ENCODE peak calls at places on chromosomes 13 and 19, in seven cellular contexts. One of them, this sample, is unnamed.
A peak's percentile ranks its signal among the peaks of the same experiment; 100 is the strongest.

GRCh38 chr13:74206061-74206561 is 71.9 kb upstream of the KLF12 start:
- DNase-seq in epithelial cell of esophagus: peak; percentile 21
- DNase-seq in AG04449: peak; percentile 83
- DNase-seq in activated B cell treated with CpG ODN at 0.5 μM for 24 hours: no peak
- DNase-seq in fibroblast of mammary gland: peak; percentile 75
- DNase-seq in AG09319: peak; percentile 46
- DNase-seq in body of pancreas: no peak
- DNase-seq in this sample: no peak

GRCh38 chr13:59409651-59410200 is 754.0 kb downstream of the DIAPH3 start:
- DNase-seq in epithelial cell of esophagus: no peak
- DNase-seq in AG04449: no peak
- DNase-seq in activated B cell treated with CpG ODN at 0.5 μM for 24 hours: no peak
- DNase-seq in fibroblast of mammary gland: no peak
- DNase-seq in AG09319: no peak
- DNase-seq in body of pancreas: no peak
- DNase-seq in this sample: no peak

GRCh38 chr19:31353826-31354225 is 4.6 kb upstream of the TSHZ3 start:
- DNase-seq in epithelial cell of esophagus: no peak
- DNase-seq in AG04449: no peak
- DNase-seq in activated B cell treated with CpG ODN at 0.5 μM for 24 hours: no peak
- DNase-seq in fibroblast of mammary gland: no peak
- DNase-seq in AG09319: no peak
- DNase-seq in body of pancreas: peak; percentile 53
- DNase-seq in this sample: no peak

GRCh38 chr19:45816236-45817009 is 1.3 kb upstream of the RSPH6A start:
- DNase-seq in epithelial cell of esophagus: no peak
- DNase-seq in AG04449: no peak
- DNase-seq in activated B cell treated with CpG ODN at 0.5 μM for 24 hours: no peak
- DNase-seq in fibroblast of mammary gland: no peak
- DNase-seq in AG09319: no peak
- DNase-seq in body of pancreas: no peak
- DNase-seq in this sample: no peak

GRCh38 chr13:77022341-77022740 is 4.6 kb downstream of the FBXL3 start:
- DNase-seq in epithelial cell of esophagus: peak; percentile 24
- DNase-seq in AG04449: no peak
- DNase-seq in activated B cell treated with CpG ODN at 0.5 μM for 24 hours: no peak
- DNase-seq in fibroblast of mammary gland: peak; percentile 56
- DNase-seq in AG09319: no peak
- DNase-seq in body of pancreas: no peak
- DNase-seq in this sample: no peak

GRCh38 chr19:51002542-51003311 is 1.3 kb upstream of the KLK8 start:
- DNase-seq in epithelial cell of esophagus: peak; percentile 16
- DNase-seq in AG04449: no peak
- DNase-seq in activated B cell treated with CpG ODN at 0.5 μM for 24 hours: no peak
- DNase-seq in fibroblast of mammary gland: peak; percentile 47
- DNase-seq in AG09319: no peak
- DNase-seq in body of pancreas: peak; percentile 20
- DNase-seq in this sample: no peak

GRCh38 chr13:59722580-59722900 is 441.2 kb downstream of the DIAPH3 start:
- DNase-seq in epithelial cell of esophagus: no peak
- DNase-seq in AG04449: no peak
- DNase-seq in activated B cell treated with CpG ODN at 0.5 μM for 24 hours: no peak
- DNase-seq in fibroblast of mammary gland: no peak
- DNase-seq in AG09319: no peak
- DNase-seq in body of pancreas: no peak
- DNase-seq in this sample: no peak

GRCh38 chr13:74070513-74070912 is 63.7 kb downstream of the KLF12 start:
- DNase-seq in epithelial cell of esophagus: no peak
- DNase-seq in AG04449: no peak
- DNase-seq in activated B cell treated with CpG ODN at 0.5 μM for 24 hours: no peak
- DNase-seq in fibroblast of mammary gland: no peak
- DNase-seq in AG09319: no peak
- DNase-seq in body of pancreas: no peak
- DNase-seq in this sample: no peak

GRCh38 chr19:49681830-49682229 is 4.8 kb downstream of the PRMT1 start:
- DNase-seq in epithelial cell of esophagus: no peak
- DNase-seq in AG04449: no peak
- DNase-seq in activated B cell treated with CpG ODN at 0.5 μM for 24 hours: no peak
- DNase-seq in fibroblast of mammary gland: no peak
- DNase-seq in AG09319: no peak
- DNase-seq in body of pancreas: no peak
- DNase-seq in this sample: no peak

GRCh38 chr13:94417294-94417693 is 62.2 kb downstream of the DCT start:
- DNase-seq in epithelial cell of esophagus: no peak
- DNase-seq in AG04449: no peak
- DNase-seq in activated B cell treated with CpG ODN at 0.5 μM for 24 hours: no peak
- DNase-seq in fibroblast of mammary gland: no peak
- DNase-seq in AG09319: no peak
- DNase-seq in body of pancreas: no peak
- DNase-seq in this sample: no peak

GRCh38 chr13:94419304-94419943 is 60.1 kb downstream of the DCT start:
- DNase-seq in epithelial cell of esophagus: peak; percentile 67
- DNase-seq in AG04449: no peak
- DNase-seq in activated B cell treated with CpG ODN at 0.5 μM for 24 hours: no peak
- DNase-seq in fibroblast of mammary gland: peak; percentile 95
- DNase-seq in AG09319: no peak
- DNase-seq in body of pancreas: no peak
- DNase-seq in this sample: no peak

GRCh38 chr13:94415484-94415883 is 64.0 kb downstream of the DCT start:
- DNase-seq in epithelial cell of esophagus: no peak
- DNase-seq in AG04449: no peak
- DNase-seq in activated B cell treated with CpG ODN at 0.5 μM for 24 hours: no peak
- DNase-seq in fibroblast of mammary gland: no peak
- DNase-seq in AG09319: no peak
- DNase-seq in body of pancreas: no peak
- DNase-seq in this sample: no peak

GRCh38 chr13:94414141-94414540 is 65.3 kb downstream of the DCT start:
- DNase-seq in epithelial cell of esophagus: no peak
- DNase-seq in AG04449: no peak
- DNase-seq in activated B cell treated with CpG ODN at 0.5 μM for 24 hours: no peak
- DNase-seq in fibroblast of mammary gland: no peak
- DNase-seq in AG09319: no peak
- DNase-seq in body of pancreas: no peak
- DNase-seq in this sample: no peak

GRCh38 chr13:94416454-94417080 is 62.9 kb downstream of the DCT start:
- DNase-seq in epithelial cell of esophagus: peak; percentile 59
- DNase-seq in AG04449: no peak
- DNase-seq in activated B cell treated with CpG ODN at 0.5 μM for 24 hours: no peak
- DNase-seq in fibroblast of mammary gland: peak; percentile 52
- DNase-seq in AG09319: no peak
- DNase-seq in body of pancreas: no peak
- DNase-seq in this sample: no peak
- TF ChIP-seq CTCF in epithelial cell of esophagus: peak; percentile 67
- TF ChIP-seq CTCF in AG04449: peak; percentile 49
- TF ChIP-seq CTCF in activated B cell treated with CpG ODN at 0.5 μM for 24 hours: no peak
- TF ChIP-seq CTCF in fibroblast of mammary gland: peak; percentile 64
- TF ChIP-seq CTCF in AG09319: peak; percentile 48
- TF ChIP-seq CTCF in body of pancreas: peak; percentile 16
- TF ChIP-seq CTCF in this sample: no peak

DNA sequence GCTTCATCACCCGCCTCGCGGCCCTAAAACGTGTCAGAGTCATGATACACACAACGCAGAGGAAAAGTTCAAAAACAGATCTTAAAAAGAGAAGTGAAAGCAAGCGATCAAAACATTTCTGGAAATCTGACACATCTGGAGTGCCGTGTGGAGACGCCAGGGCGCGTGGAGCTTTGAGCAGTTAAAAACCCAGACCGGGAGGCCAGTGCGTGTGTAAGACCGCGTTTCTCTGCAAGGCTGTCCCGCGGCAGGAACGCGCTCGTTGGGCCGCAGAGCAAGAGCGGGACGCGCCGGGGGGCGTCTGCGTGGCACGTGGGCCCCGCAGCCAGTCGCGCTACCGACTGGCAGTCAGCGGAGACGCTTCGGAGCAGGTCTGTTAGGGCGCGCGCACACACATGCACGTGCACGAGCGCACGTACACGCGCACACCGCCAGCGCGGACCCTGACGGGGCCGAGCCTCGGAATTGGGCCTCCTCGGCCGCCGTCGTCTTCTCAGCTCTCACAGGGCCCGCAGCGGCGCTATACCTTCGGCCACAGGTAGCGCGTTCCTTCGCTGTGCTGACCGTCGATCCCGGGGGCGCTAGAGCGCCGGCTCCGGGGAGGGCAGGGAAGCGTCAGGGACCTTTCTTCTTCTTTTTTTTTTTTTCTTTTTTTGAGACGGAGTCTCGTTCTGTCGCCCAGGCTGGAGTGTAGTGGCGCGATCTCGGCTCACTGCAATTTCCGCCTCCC is 35.8 kb downstream of the RNF6 start:
- DNase-seq in epithelial cell of esophagus: peak; percentile 96
- DNase-seq in AG04449: peak; percentile 49
- DNase-seq in activated B cell treated with CpG ODN at 0.5 μM for 24 hours: peak; percentile 94
- DNase-seq in fibroblast of mammary gland: peak; percentile 86
- DNase-seq in AG09319: peak; percentile 66
- DNase-seq in body of pancreas: peak; percentile 92
- DNase-seq in this sample: peak; percentile 91
- TF ChIP-seq CTCF in epithelial cell of esophagus: peak; percentile 48
- TF ChIP-seq CTCF in AG04449: peak; percentile 49
- TF ChIP-seq CTCF in activated B cell treated with CpG ODN at 0.5 μM for 24 hours: no peak
- TF ChIP-seq CTCF in fibroblast of mammary gland: peak; percentile 25
- TF ChIP-seq CTCF in AG09319: peak; percentile 30
- TF ChIP-seq CTCF in body of pancreas: peak; percentile 98
- TF ChIP-seq CTCF in this sample: peak; percentile 24

GRCh38 chr13:94114166-94114565 is 365.3 kb downstream of the DCT start:
- DNase-seq in epithelial cell of esophagus: no peak
- DNase-seq in AG04449: no peak
- DNase-seq in activated B cell treated with CpG ODN at 0.5 μM for 24 hours: no peak
- DNase-seq in fibroblast of mammary gland: no peak
- DNase-seq in AG09319: no peak
- DNase-seq in body of pancreas: no peak
- DNase-seq in this sample: no peak

GRCh38 chr13:94112227-94112626 is 367.3 kb downstream of the DCT start:
- DNase-seq in epithelial cell of esophagus: peak; percentile 50
- DNase-seq in AG04449: peak; percentile 87
- DNase-seq in activated B cell treated with CpG ODN at 0.5 μM for 24 hours: no peak
- DNase-seq in fibroblast of mammary gland: peak; percentile 97
- DNase-seq in AG09319: peak; percentile 77
- DNase-seq in body of pancreas: peak; percentile 34
- DNase-seq in this sample: no peak

GRCh38 chr13:94115054-94115453 is 364.4 kb downstream of the DCT start:
- DNase-seq in epithelial cell of esophagus: no peak
- DNase-seq in AG04449: no peak
- DNase-seq in activated B cell treated with CpG ODN at 0.5 μM for 24 hours: no peak
- DNase-seq in fibroblast of mammary gland: no peak
- DNase-seq in AG09319: no peak
- DNase-seq in body of pancreas: no peak
- DNase-seq in this sample: no peak

GRCh38 chr13:94110011-94110410 is 369.5 kb downstream of the DCT start:
- DNase-seq in epithelial cell of esophagus: no peak
- DNase-seq in AG04449: no peak
- DNase-seq in activated B cell treated with CpG ODN at 0.5 μM for 24 hours: no peak
- DNase-seq in fibroblast of mammary gland: peak; percentile 56
- DNase-seq in AG09319: no peak
- DNase-seq in body of pancreas: no peak
- DNase-seq in this sample: no peak

DNA sequence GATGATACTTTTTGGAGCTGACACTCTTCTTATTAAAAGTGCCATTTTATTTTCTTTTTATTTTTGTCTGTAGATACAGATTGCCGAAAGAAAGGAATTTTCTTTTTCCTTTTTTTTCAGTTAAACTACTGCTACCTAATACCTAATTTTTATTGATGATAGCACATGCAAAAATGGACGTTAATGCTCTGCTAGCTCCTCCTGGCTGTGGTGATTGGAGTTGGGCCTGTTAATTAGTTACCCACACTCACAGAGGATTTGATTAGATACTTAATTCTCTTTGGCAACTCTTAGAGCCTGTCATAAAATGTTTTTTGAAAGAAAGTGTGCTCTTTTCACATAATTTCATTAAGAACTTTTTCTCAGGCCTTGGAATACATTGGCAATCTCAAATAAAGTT is 366.8 kb downstream of the DCT start:
- DNase-seq in epithelial cell of esophagus: no peak
- DNase-seq in AG04449: no peak
- DNase-seq in activated B cell treated with CpG ODN at 0.5 μM for 24 hours: no peak
- DNase-seq in fibroblast of mammary gland: peak; percentile 42
- DNase-seq in AG09319: no peak
- DNase-seq in body of pancreas: no peak
- DNase-seq in this sample: no peak
- TF ChIP-seq CTCF in epithelial cell of esophagus: no peak
- TF ChIP-seq CTCF in AG04449: no peak
- TF ChIP-seq CTCF in activated B cell treated with CpG ODN at 0.5 μM for 24 hours: no peak
- TF ChIP-seq CTCF in fibroblast of mammary gland: peak; percentile 61
- TF ChIP-seq CTCF in AG09319: no peak
- TF ChIP-seq CTCF in body of pancreas: no peak
- TF ChIP-seq CTCF in this sample: no peak

GRCh38 chr19:13209797-13210775 is 59.9 kb downstream of the IER2 start:
- DNase-seq in epithelial cell of esophagus: no peak
- DNase-seq in AG04449: no peak
- DNase-seq in activated B cell treated with CpG ODN at 0.5 μM for 24 hours: peak; percentile 16
- DNase-seq in fibroblast of mammary gland: no peak
- DNase-seq in AG09319: no peak
- DNase-seq in body of pancreas: no peak
- DNase-seq in this sample: no peak

GRCh38 chr19:13210941-13211340 is 60.7 kb downstream of the IER2 start:
- DNase-seq in epithelial cell of esophagus: no peak
- DNase-seq in AG04449: no peak
- DNase-seq in activated B cell treated with CpG ODN at 0.5 μM for 24 hours: peak; percentile 16
- DNase-seq in fibroblast of mammary gland: no peak
- DNase-seq in AG09319: no peak
- DNase-seq in body of pancreas: no peak
- DNase-seq in this sample: no peak

GRCh38 chr19:13211426-13212308 is 61.5 kb downstream of the IER2 start:
- DNase-seq in epithelial cell of esophagus: no peak
- DNase-seq in AG04449: no peak
- DNase-seq in activated B cell treated with CpG ODN at 0.5 μM for 24 hours: no peak
- DNase-seq in fibroblast of mammary gland: no peak
- DNase-seq in AG09319: no peak
- DNase-seq in body of pancreas: no peak
- DNase-seq in this sample: no peak

GRCh38 chr19:13214036-13214730 is 64.0 kb downstream of the IER2 start:
- DNase-seq in epithelial cell of esophagus: no peak
- DNase-seq in AG04449: no peak
- DNase-seq in activated B cell treated with CpG ODN at 0.5 μM for 24 hours: no peak
- DNase-seq in fibroblast of mammary gland: no peak
- DNase-seq in AG09319: no peak
- DNase-seq in body of pancreas: no peak
- DNase-seq in this sample: no peak

GRCh38 chr19:13212759-13213330 is 62.6 kb downstream of the IER2 start:
- DNase-seq in epithelial cell of esophagus: peak; percentile 66
- DNase-seq in AG04449: no peak
- DNase-seq in activated B cell treated with CpG ODN at 0.5 μM for 24 hours: peak; percentile 60
- DNase-seq in fibroblast of mammary gland: peak; percentile 63
- DNase-seq in AG09319: no peak
- DNase-seq in body of pancreas: peak; percentile 63
- DNase-seq in this sample: peak; percentile 59
- TF ChIP-seq CTCF in epithelial cell of esophagus: peak; percentile 61
- TF ChIP-seq CTCF in AG04449: peak; percentile 59
- TF ChIP-seq CTCF in activated B cell treated with CpG ODN at 0.5 μM for 24 hours: no peak
- TF ChIP-seq CTCF in fibroblast of mammary gland: peak; percentile 63
- TF ChIP-seq CTCF in AG09319: peak; percentile 53
- TF ChIP-seq CTCF in body of pancreas: peak; percentile 44
- TF ChIP-seq CTCF in this sample: peak; percentile 59